ENCODE peak calls at places on chromosomes 6 and 20, in six cellular contexts. Z, F, R, L, O and P are unnamed samples.

GRCh38 chr6:30889138-30889885 is 5.0 kb downstream of the DDR1 start:
- DNase-seq in Z (no peak), F (no peak), R (no peak), L (no peak), O (no peak), P (no peak)

GRCh38 chr6:155234687-155235543 is 28.9 kb upstream of the CLDN20 start:
- DNase-seq in Z (no peak), F (no peak), R (no peak), L (no peak), O (no peak), P (no peak)

GRCh38 chr6:9520417-9521151 is 894.3 kb downstream of the TFAP2A start:
- DNase-seq in Z (peak), F (no peak), R (no peak), L (peak), O (peak), P (no peak)

GRCh38 chr20:41030536-41031242 is 2.1 kb downstream of the TOP1 start:
- DNase-seq in Z (peak), F (no peak), R (peak), L (peak), O (peak), P (no peak)

GRCh38 chr20:17807670-17808069 is 107.9 kb downstream of the BANF2 start:
- DNase-seq in Z (no peak), F (no peak), R (no peak), L (peak), O (no peak), P (no peak)

GRCh38 chr20:18272451-18272850 is 15.9 kb upstream of the ZNF133 start:
- DNase-seq in Z (peak), F (no peak), R (no peak), L (peak), O (no peak), P (no peak)

GRCh38 chr6:16146527-16146955 is 17.7 kb downstream of the MYLIP start:
- DNase-seq in Z (no peak), F (no peak), R (no peak), L (peak), O (no peak), P (no peak)

GRCh38 chr6:53437557-53438202 is 88.9 kb upstream of the ELOVL5 start:
- DNase-seq in Z (peak), F (peak), R (peak), L (peak), O (peak), P (peak)

GRCh38 chr6:110811187-110811586 is 4.1 kb downstream of the CDK19 start:
- DNase-seq in Z (no peak), F (peak), R (no peak), L (no peak), O (no peak), P (no peak)

GRCh38 chr6:455006-455585 is 63.5 kb downstream of the IRF4 start:
- DNase-seq in Z (no peak), F (no peak), R (no peak), L (no peak), O (no peak), P (no peak)

GRCh38 chr20:39259010-39259803 is 297.1 kb downstream of the DHX35 start:
- DNase-seq in Z (no peak), F (no peak), R (no peak), L (no peak), O (no peak), P (no peak)

GRCh38 chr20:59577809-59578601 is 26.3 kb upstream of the PHACTR3 start:
- DNase-seq in Z (no peak), F (no peak), R (no peak), L (no peak), O (no peak), P (no peak)

GRCh38 chr6:152085533-152085932 is 278.1 kb downstream of the ESR1 start:
- DNase-seq in Z (no peak), F (no peak), R (no peak), L (peak), O (no peak), P (no peak)

GRCh38 chr6:54595844-54596243 is 250.7 kb upstream of the FAM83B start:
- DNase-seq in Z (peak), F (no peak), R (peak), L (peak), O (no peak), P (no peak)

GRCh38 chr20:48493966-48494365 is 333.8 kb downstream of the PREX1 start:
- DNase-seq in Z (no peak), F (no peak), R (no peak), L (no peak), O (no peak), P (no peak)

GRCh38 chr20:32870489-32870888 is 11.8 kb downstream of the EFCAB8 start:
- DNase-seq in Z (no peak), F (no peak), R (no peak), L (no peak), O (no peak), P (no peak)

GRCh38 chr20:46276531-46276930 is 31.8 kb downstream of the CDH22 start:
- DNase-seq in Z (no peak), F (no peak), R (no peak), L (no peak), O (no peak), P (no peak)

GRCh38 chr6:13261464-13261994 is 66.8 kb downstream of the TBC1D7 start:
- DNase-seq in Z (no peak), F (peak), R (no peak), L (no peak), O (no peak), P (peak)

GRCh38 chr6:110822248-110822647 is 7.0 kb upstream of the CDK19 start:
- DNase-seq in Z (peak), F (no peak), R (no peak), L (peak), O (peak), P (no peak)

GRCh38 chr6:119345114-119345513 is 4.4 kb downstream of the MAN1A1 start:
- DNase-seq in Z (no peak), F (no peak), R (no peak), L (no peak), O (no peak), P (no peak)

GRCh38 chr6:90160013-90160412 is 136.6 kb downstream of the BACH2 start:
- DNase-seq in Z (no peak), F (no peak), R (no peak), L (no peak), O (no peak), P (no peak)

GRCh38 chr6:40720375-40720748 is 133.2 kb upstream of the LRFN2 start:
- DNase-seq in Z (no peak), F (no peak), R (no peak), L (no peak), O (no peak), P (no peak)

GRCh38 chr6:30013296-30013922 is 47.7 kb upstream of the POLR1H start:
- DNase-seq in Z (peak), F (peak), R (no peak), L (peak), O (no peak), P (peak)

GRCh38 chr20:47576516-47577033 is 74.9 kb downstream of the NCOA3 start:
- DNase-seq in Z (peak), F (peak), R (peak), L (peak), O (no peak), P (peak)

GRCh38 chr6:11315743-11316437 is 83.4 kb upstream of the NEDD9 start:
- DNase-seq in Z (peak), F (no peak), R (peak), L (peak), O (peak), P (no peak)

GRCh38 chr20:35653893-35654292 is 10.8 kb downstream of the CPNE1 start:
- DNase-seq in Z (no peak), F (no peak), R (no peak), L (no peak), O (no peak), P (no peak)

GRCh38 chr6:113596907-113597583 is 260.1 kb upstream of the MARCKS start:
- DNase-seq in Z (no peak), F (peak), R (no peak), L (peak), O (peak), P (no peak)

GRCh38 chr6:112017760-112018537 is 36.0 kb upstream of the CCN6 start:
- DNase-seq in Z (no peak), F (no peak), R (no peak), L (no peak), O (no peak), P (no peak)

GRCh38 chr20:3781153-3781910 is at the start of gene SPEF1:
- DNase-seq in Z (peak), F (peak), R (peak), L (peak), O (peak), P (peak)

GRCh38 chr6:167476844-167477595 is 152.1 kb downstream of the TTLL2 start:
- DNase-seq in Z (no peak), F (no peak), R (no peak), L (no peak), O (no peak), P (no peak)

GRCh38 chr6:140040391-140040790 is 665.9 kb upstream of the CITED2 start:
- DNase-seq in Z (peak), F (no peak), R (no peak), L (no peak), O (no peak), P (no peak)

GRCh38 chr6:119351005-119351394 is 1.4 kb upstream of the MAN1A1 start:
- DNase-seq in Z (peak), F (peak), R (peak), L (peak), O (no peak), P (peak)

GRCh38 chr6:133502451-133503259 is 261.5 kb downstream of the EYA4 start:
- DNase-seq in Z (peak), F (no peak), R (peak), L (peak), O (peak), P (no peak)

GRCh38 chr6:134821914-134822862 is 127.7 kb downstream of the ALDH8A1 start:
- DNase-seq in Z (no peak), F (no peak), R (no peak), L (no peak), O (no peak), P (no peak)

GRCh38 chr6:141105481-141105880 is 1027.2 kb upstream of the GJE1 start:
- DNase-seq in Z (peak), F (no peak), R (peak), L (peak), O (no peak), P (no peak)

GRCh38 chr6:85494551-85495337 is 44.9 kb downstream of the NT5E start:
- DNase-seq in Z (peak), F (no peak), R (no peak), L (no peak), O (no peak), P (no peak)

GRCh38 chr20:35954907-35955251 is 577 bp upstream of the SCAND1 start:
- DNase-seq in Z (peak), F (peak), R (no peak), L (peak), O (peak), P (no peak)

GRCh38 chr20:36587388-36588136 is 14.2 kb downstream of the TGIF2 start:
- DNase-seq in Z (no peak), F (no peak), R (no peak), L (no peak), O (no peak), P (no peak)

GRCh38 chr6:76792394-76792793 is 670.9 kb downstream of the HTR1B start:
- DNase-seq in Z (peak), F (no peak), R (no peak), L (no peak), O (peak), P (no peak)